ENCODE peak calls at places on chromosome X, in eight cellular contexts. U is endothelial cell of umbilical vein; Y is pancreas; I is tibial artery; V is AG04450; P is CD8-positive, alpha-beta T cell; W is heart right ventricle; M is PC-3. T is an unnamed sample. For H3K27me3, the result is how much of the 10 kb centered on the place peaks cover.

GRCh38 chrX:15447985-15448639 is 45.0 kb downstream of the PIR start:
- DNase-seq in U (no peak), I (no peak), V (peak), M (no peak), Y (no peak), W (no peak), P (no peak), T (no peak)

GRCh38 chrX:74232859-74233258 is 71.1 kb upstream of the ZCCHC13 start:
- DNase-seq in P (no peak), U (peak), I (no peak), V (no peak), W (no peak), M (peak), Y (no peak), T (peak)

GRCh38 chrX:120251471-120252011 is 929 bp downstream of the ZBTB33 start:
- DNase-seq in W (peak), I (peak), V (no peak), U (peak), P (peak), M (peak), Y (peak), T (no peak)

GRCh38 chrX:119266364-119266995 is 30.4 kb downstream of the PGRMC1 start:
- DNase-seq in W (peak), M (peak), P (peak), I (no peak), U (peak), Y (peak), V (no peak), T (peak)

GRCh38 chrX:104697264-104697663 is 131.3 kb downstream of the IL1RAPL2 start:
- DNase-seq in U (no peak), I (no peak), M (no peak), V (no peak), W (no peak), Y (no peak), P (no peak), T (no peak)

GRCh38 chrX:46686003-46686645 is 72.8 kb downstream of the SLC9A7 start:
- DNase-seq in U (peak), M (peak), P (peak), I (no peak), W (peak), Y (peak), V (no peak), T (peak)

GRCh38 chrX:136209016-136209738 is 42.0 kb downstream of the MAP7D3 start:
- DNase-seq in V (no peak), I (peak), P (peak), Y (peak), U (peak), W (peak), M (peak), T (no peak)

GRCh38 chrX:1592128-1592862 is 891 bp downstream of the AKAP17A start:
- DNase-seq in U (peak), V (no peak), M (peak), Y (peak), W (no peak), I (no peak), P (no peak), T (peak)

GRCh38 chrX:120790118-120790517 is 85.5 kb downstream of the CT47B1 start:
- DNase-seq in U (peak), P (peak), Y (peak), W (peak), I (no peak), M (peak), V (peak), T (peak)

DNA sequence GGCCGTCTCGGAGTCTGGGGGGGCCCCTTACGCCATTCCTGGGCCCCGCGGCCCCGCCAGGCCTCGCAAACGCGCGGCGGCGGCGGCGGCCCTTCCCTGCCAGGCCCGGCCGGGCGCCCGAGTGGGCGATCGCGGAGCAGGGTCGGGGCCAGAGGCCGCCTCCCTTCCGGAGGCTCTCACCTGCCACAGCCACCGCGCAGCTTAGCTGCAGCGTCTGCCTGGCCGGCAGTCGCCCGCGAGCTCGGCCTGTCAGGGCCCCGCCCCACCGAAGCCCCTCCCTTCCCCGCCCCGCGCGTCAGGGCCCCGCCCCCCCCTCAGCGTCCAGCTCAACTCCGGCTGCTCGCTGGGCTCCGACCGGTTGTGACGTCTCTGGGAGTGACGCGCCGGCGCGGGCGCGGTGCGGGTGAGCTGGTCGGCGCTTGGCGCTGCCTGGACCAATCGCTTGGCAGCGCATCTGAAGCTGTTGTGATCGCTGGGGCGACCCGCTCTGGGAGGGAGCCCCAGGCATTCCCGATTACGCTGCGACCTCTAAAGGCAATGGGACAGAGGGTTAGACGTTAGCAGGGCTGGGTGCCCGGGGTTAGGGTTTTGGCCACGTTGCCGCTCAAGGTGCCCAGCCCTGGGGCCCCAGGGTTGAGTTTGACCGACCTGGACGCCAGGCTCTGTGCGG is at the start of gene SLC10A3:
- DNase-seq in V (peak), P (peak), Y (peak), I (peak), W (peak), M (peak), U (peak), T (peak)
- TF ChIP-seq CTCF in V (no peak), P (no peak), Y (no peak), I (no peak), W (peak), M (no peak), U (no peak), T (no peak)

GRCh38 chrX:64394874-64395567 is at the start of gene MTMR8:
- DNase-seq in M (peak), W (peak), Y (peak), P (peak), V (no peak), U (peak), I (peak), T (peak)

GRCh38 chrX:64398088-64398487 is 2.8 kb upstream of the MTMR8 start:
- DNase-seq in P (no peak), Y (no peak), W (no peak), U (no peak), V (no peak), M (no peak), I (no peak), T (no peak)

GRCh38 chrX:64394059-64394873 is 986 bp downstream of the MTMR8 start:
- DNase-seq in P (no peak), I (no peak), W (no peak), Y (no peak), U (no peak), M (no peak), V (no peak), T (no peak)

GRCh38 chrX:64395568-64395929 is 297 bp upstream of the MTMR8 start:
- DNase-seq in Y (no peak), M (no peak), I (no peak), U (no peak), V (no peak), W (no peak), P (no peak), T (no peak)
- H3K4me3 ChIP-seq in Y (peak), M (peak), I (peak), U (no peak), V (no peak), W (peak), P (peak), T (peak)

GRCh38 chrX:81237516-81237915 is 35.6 kb downstream of the SH3BGRL start:
- DNase-seq in I (no peak), Y (no peak), P (no peak), V (no peak), W (no peak), M (no peak), U (no peak), T (no peak)
- H3K27me3 ChIP-seq in I (under half), Y (under half), P (under half), V (under half), W (under half), M (under half), U (under half), T (under half)

GRCh38 chrX:56281789-56282188 is 49.6 kb downstream of the KLF8 start:
- DNase-seq in W (no peak), V (no peak), M (peak), U (peak), P (peak), Y (no peak), I (no peak), T (peak)
- TF ChIP-seq CTCF in W (peak), V (peak), M (peak), U (no peak), P (peak), Y (no peak), I (no peak), T (peak)

GRCh38 chrX:51395807-51396728 is 63.4 kb downstream of the NUDT10 start:
- DNase-seq in P (peak), Y (peak), U (no peak), V (no peak), M (no peak), W (peak), I (no peak), T (no peak)
- H3K4me3 ChIP-seq in P (peak), Y (peak), U (no peak), V (peak), M (no peak), W (peak), I (peak), T (peak)

T was measured in bronchial epithelial cell.